ENCODE peak calls at places on chromosome 4, in five cellular contexts. One of them, this sample, is unnamed.
A peak's percentile ranks its signal among the peaks of the same experiment; 100 is the strongest.

GRCh38 chr4:148056879-148057278 is 325.0 kb downstream of the ARHGAP10 start:
- DNase-seq in CD4-positive, alpha-beta memory T cell: peak; percentile 53
- DNase-seq in GM03348: peak; percentile 39
- DNase-seq in GM20000: peak; percentile 58
- DNase-seq in AG09319: no peak
- DNase-seq in this sample: peak; percentile 88

GRCh38 chr4:182835006-182835740 is 82.0 kb downstream of the DCTD start:
- DNase-seq in GM03348: no peak
- DNase-seq in AG09319: no peak
- DNase-seq in CD4-positive, alpha-beta memory T cell: no peak
- DNase-seq in GM20000: no peak
- DNase-seq in this sample: no peak

GRCh38 chr4:95910749-95911148 is 70.9 kb downstream of the PDHA2 start:
- DNase-seq in GM03348: no peak
- DNase-seq in CD4-positive, alpha-beta memory T cell: no peak
- DNase-seq in GM20000: no peak
- DNase-seq in AG09319: no peak
- DNase-seq in this sample: no peak

GRCh38 chr4:4308800-4309441 is 18.9 kb downstream of the ZBTB49 start:
- DNase-seq in CD4-positive, alpha-beta memory T cell: no peak
- DNase-seq in GM03348: no peak
- DNase-seq in AG09319: no peak
- DNase-seq in GM20000: no peak
- DNase-seq in this sample: no peak

GRCh38 chr4:143482753-143483362 is 30.6 kb upstream of the SMARCA5 start:
- DNase-seq in AG09319: peak; percentile 24
- DNase-seq in CD4-positive, alpha-beta memory T cell: no peak
- DNase-seq in GM03348: peak; percentile 57
- DNase-seq in GM20000: peak; percentile 51
- DNase-seq in this sample: peak; percentile 48

GRCh38 chr4:8501781-8502180 is 61.2 kb downstream of the TRMT44 start:
- DNase-seq in GM03348: no peak
- DNase-seq in CD4-positive, alpha-beta memory T cell: no peak
- DNase-seq in AG09319: no peak
- DNase-seq in GM20000: no peak
- DNase-seq in this sample: no peak

GRCh38 chr4:45119376-45119775 is 393.0 kb upstream of the GNPDA2 start:
- DNase-seq in AG09319: no peak
- DNase-seq in GM03348: no peak
- DNase-seq in CD4-positive, alpha-beta memory T cell: no peak
- DNase-seq in GM20000: no peak
- DNase-seq in this sample: peak; percentile 48

GRCh38 chr4:53130896-53131561 is 234.8 kb downstream of the SCFD2 start:
- DNase-seq in AG09319: no peak
- DNase-seq in GM20000: no peak
- DNase-seq in GM03348: no peak
- DNase-seq in CD4-positive, alpha-beta memory T cell: no peak
- DNase-seq in this sample: no peak

GRCh38 chr4:173680278-173680677 is 150.2 kb upstream of the HAND2 start:
- DNase-seq in GM03348: no peak
- DNase-seq in AG09319: no peak
- DNase-seq in CD4-positive, alpha-beta memory T cell: no peak
- DNase-seq in GM20000: no peak
- DNase-seq in this sample: no peak

GRCh38 chr4:184309241-184310170 is 91.8 kb upstream of the ENPP6 start:
- DNase-seq in AG09319: no peak
- DNase-seq in GM20000: no peak
- DNase-seq in CD4-positive, alpha-beta memory T cell: peak; percentile 5
- DNase-seq in GM03348: no peak
- DNase-seq in this sample: no peak

This sample was measured in MM.1S.